ENCODE peak calls at places on chromosomes 5 and 9, in five cellular contexts. D, J, N, P and H are unnamed samples.

GRCh38 chr9:109971226-109971625 is 191.2 kb downstream of the PALM2AKAP2 start:
- DNase-seq in D (no peak), J (no peak), N (no peak), P (no peak), H (no peak)

GRCh38 chr5:92749943-92750342 is 831.1 kb downstream of the NR2F1-AS1 start:
- DNase-seq in D (no peak), J (no peak), N (no peak), P (no peak), H (peak; percentile 64)

GRCh38 chr5:43920422-43920821 is 317.4 kb downstream of the NNT start:
- DNase-seq in D (no peak), J (no peak), N (no peak), P (no peak), H (no peak)

GRCh38 chr5:58184910-58185309 is 275.0 kb downstream of the PLK2 start:
- DNase-seq in D (no peak), J (no peak), N (no peak), P (peak; percentile 53), H (no peak)

GRCh38 chr9:71001780-71002386 is 119.5 kb downstream of the TRPM3 start:
- DNase-seq in D (no peak), J (no peak), N (no peak), P (no peak), H (peak; percentile 67)

GRCh38 chr9:89444212-89444611 is 53.7 kb downstream of the SEMA4D start:
- DNase-seq in D (no peak), J (no peak), N (peak; percentile 56), P (no peak), H (no peak)

GRCh38 chr5:96896285-96896711 is 20.0 kb downstream of the ERAP2 start:
- DNase-seq in D (no peak), J (no peak), N (peak; percentile 59), P (no peak), H (no peak)

GRCh38 chr9:88949425-88949824 is 41.8 kb upstream of the S1PR3 start:
- DNase-seq in D (no peak), J (no peak), N (no peak), P (no peak), H (no peak)

GRCh38 chr5:58491216-58491892 is at the start of gene GAPT:
- DNase-seq in D (no peak), J (no peak), N (no peak), P (no peak), H (no peak)

GRCh38 chr5:150816946-150817345 is 29.4 kb upstream of the IRGM start:
- DNase-seq in D (no peak), J (no peak), N (no peak), P (no peak), H (no peak)

GRCh38 chr5:151092750-151093149 is 11.9 kb upstream of the TNIP1 start:
- DNase-seq in D (no peak), J (no peak), N (no peak), P (peak; percentile 70), H (no peak)

GRCh38 chr5:157917909-157918809 is 59.2 kb upstream of the CLINT1 start:
- DNase-seq in D (peak; percentile 39), J (no peak), N (peak; percentile 24), P (peak; percentile 75), H (peak; percentile 94)

GRCh38 chr9:105328872-105329728 is 84.6 kb downstream of the SLC44A1 start:
- DNase-seq in D (peak; percentile 18), J (no peak), N (no peak), P (no peak), H (no peak)

GRCh38 chr5:143751342-143751741 is 60.6 kb upstream of the HMHB1 start:
- DNase-seq in D (no peak), J (no peak), N (no peak), P (no peak), H (no peak)

GRCh38 chr9:98990181-98990870 is 46.6 kb downstream of the COL15A1 start:
- DNase-seq in D (no peak), J (no peak), N (no peak), P (no peak), H (peak; percentile 36)